ENCODE peak calls at places on chromosomes 1 and 21, in nine cellular contexts. H is heart right ventricle; K is left lung; U is OCI-LY7; S is testis; Q is H9; F is CD8-positive, alpha-beta memory T cell; Y is uterus; W is IMR-90. I is an unnamed sample. For H3K4me1, the result is how much of the 10 kb centered on the place peaks cover.

GRCh38 chr1:201573030-201573429 is 34.1 kb downstream of the NAV1 start:
- DNase-seq in Y (no peak), Q (no peak), W (no peak), U (no peak), F (no peak), S (no peak), H (no peak), K (no peak), I (no peak)

GRCh38 chr1:28682840-28683239 is 14.3 kb downstream of the GMEB1 start:
- DNase-seq in K (no peak), W (peak), S (no peak), H (no peak), U (no peak), Q (no peak), Y (no peak), F (no peak), I (no peak)

GRCh38 chr1:3651939-3652537 is at the start of gene TP73:
- DNase-seq in F (peak), H (no peak), Y (no peak), Q (no peak), U (no peak), K (peak), W (no peak), S (no peak), I (peak)

GRCh38 chr21:34204481-34205439 is 131.4 kb downstream of the MRPS6 start:
- DNase-seq in H (no peak), Q (no peak), U (no peak), F (no peak), S (no peak), K (no peak), W (no peak), Y (no peak), I (no peak)

GRCh38 chr1:229258031-229258850 is 12.7 kb upstream of the RAB4A start:
- DNase-seq in W (peak), H (peak), K (no peak), Y (peak), S (peak), U (peak), Q (peak), F (peak), I (peak)

GRCh38 chr1:88530246-88530645 is 153.8 kb upstream of the PKN2 start:
- DNase-seq in H (no peak), S (no peak), Y (no peak), Q (no peak), W (peak), F (no peak), K (no peak), U (no peak), I (no peak)

GRCh38 chr1:22671999-22672398 is 19.0 kb downstream of the C1QB start:
- DNase-seq in K (no peak), U (no peak), F (no peak), S (no peak), H (no peak), Y (no peak), Q (no peak), W (no peak), I (no peak)

GRCh38 chr1:205229399-205229861 is 1.7 kb downstream of the TMCC2 start:
- DNase-seq in F (peak), W (peak), U (peak), Q (peak), S (peak), Y (peak), H (peak), K (no peak), I (peak)

GRCh38 chr1:237542525-237543418 is 347.9 kb downstream of the ZP4 start:
- DNase-seq in F (no peak), H (no peak), U (no peak), S (no peak), Q (peak), K (no peak), W (no peak), Y (no peak), I (no peak)

GRCh38 chr1:145690587-145691558 is 16.3 kb downstream of the PDZK1 start:
- DNase-seq in K (no peak), F (peak), H (no peak), U (no peak), W (peak), S (no peak), Y (no peak), Q (no peak), I (peak)

GRCh38 chr21:34960672-34961071 is 88.4 kb downstream of the RUNX1 start:
- DNase-seq in F (no peak), Y (no peak), Q (no peak), S (no peak), W (no peak), K (no peak), U (no peak), H (no peak), I (no peak)

GRCh38 chr1:220045356-220046051 is 801 bp downstream of the EPRS1 start:
- DNase-seq in Q (no peak), F (peak), H (no peak), S (no peak), U (peak), K (no peak), Y (no peak), W (no peak), I (no peak)

GRCh38 chr21:45843426-45843825 is 138.1 kb upstream of the COL6A1 start:
- DNase-seq in Y (no peak), S (no peak), H (no peak), U (no peak), F (no peak), Q (no peak), K (no peak), W (no peak), I (no peak)

GRCh38 chr1:228784191-228784590 is 48.9 kb downstream of the RHOU start:
- DNase-seq in W (no peak), H (no peak), S (no peak), U (no peak), K (no peak), Q (no peak), F (no peak), Y (no peak), I (no peak)

GRCh38 chr1:159009704-159010361 is at the start of gene IFI16:
- DNase-seq in U (peak), H (peak), S (peak), Q (no peak), Y (peak), K (no peak), F (peak), W (peak), I (peak)

GRCh38 chr1:159010398-159010797 is 691 bp downstream of the IFI16 start:
- DNase-seq in S (no peak), Q (no peak), W (no peak), K (no peak), H (no peak), Y (no peak), U (no peak), F (no peak), I (no peak)

GRCh38 chr1:159014003-159014571 is 4.4 kb downstream of the IFI16 start:
- DNase-seq in U (no peak), K (no peak), Q (no peak), Y (no peak), W (no peak), F (no peak), H (no peak), S (no peak), I (no peak)

GRCh38 chr1:159012495-159012894 is 2.8 kb downstream of the IFI16 start:
- DNase-seq in S (no peak), Y (no peak), F (peak), H (peak), U (peak), W (peak), K (no peak), Q (no peak), I (no peak)

GRCh38 chr1:159011701-159012100 is 2.0 kb downstream of the IFI16 start:
- DNase-seq in K (no peak), H (no peak), Q (no peak), F (no peak), S (no peak), W (no peak), Y (no peak), U (no peak), I (no peak)
- H3K27ac ChIP-seq in K (peak), H (peak), Q (no peak), F (no peak), S (no peak), W (no peak), Y (peak), U (peak), I (no peak)

GRCh38 chr1:27139980-27140379 is 14.9 kb downstream of the SLC9A1 start:
- DNase-seq in W (no peak), K (no peak), F (no peak), S (no peak), U (no peak), H (no peak), Q (no peak), Y (no peak), I (no peak)

GRCh38 chr1:27143408-27143807 is 11.5 kb downstream of the SLC9A1 start:
- DNase-seq in Y (no peak), W (peak), U (no peak), K (no peak), S (no peak), Q (no peak), F (no peak), H (no peak), I (no peak)

GRCh38 chr1:27144349-27144748 is 10.6 kb downstream of the SLC9A1 start:
- DNase-seq in H (no peak), Y (no peak), Q (no peak), K (no peak), W (no peak), S (no peak), U (no peak), F (no peak), I (no peak)

GRCh38 chr1:27141266-27142003 is 13.5 kb downstream of the SLC9A1 start:
- DNase-seq in F (no peak), K (no peak), H (no peak), W (no peak), Y (no peak), U (no peak), Q (peak), S (no peak), I (no peak)

GRCh38 chr1:27142464-27142863 is 12.5 kb downstream of the SLC9A1 start:
- DNase-seq in Y (no peak), W (no peak), Q (peak), U (peak), F (peak), S (no peak), H (no peak), K (no peak), I (no peak)
- H3K4me1 ChIP-seq in Y (under half), W (under half), Q (under half), U (under half), F (under half), S (under half), H (half or more), K (under half), I (under half)

DNA sequence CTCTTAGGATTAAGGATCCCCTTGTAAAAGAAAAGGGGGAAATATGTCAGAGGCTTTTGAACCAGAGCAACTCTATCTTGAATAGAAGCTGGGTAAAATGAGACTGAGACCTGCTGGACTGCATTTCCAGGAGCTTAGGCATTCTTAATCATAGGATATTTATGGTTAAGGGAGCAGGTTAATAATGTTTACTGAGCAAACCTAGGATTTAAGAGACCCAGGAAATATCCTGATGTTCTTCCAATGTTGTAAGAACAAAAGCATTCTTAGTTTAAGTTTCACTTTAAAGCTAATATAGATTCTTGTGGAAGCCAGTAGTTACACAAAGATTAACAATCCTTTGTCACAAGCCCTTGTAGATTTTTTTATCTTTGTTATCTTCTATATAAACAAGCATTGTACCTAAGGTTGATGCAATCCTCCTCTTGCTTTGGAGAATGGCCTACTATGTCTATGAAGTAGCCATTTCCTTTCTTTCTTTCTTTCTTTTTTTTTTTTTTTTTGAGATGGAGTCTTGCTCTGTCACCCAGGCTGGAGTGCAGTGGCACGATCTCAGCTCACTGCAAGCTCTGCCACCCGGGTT is 570.2 kb upstream of the BEND5 start:
- DNase-seq in Y (no peak), F (no peak), U (no peak), K (no peak), Q (no peak), H (no peak), S (no peak), W (no peak), I (no peak)
- H3K27ac ChIP-seq in Y (no peak), F (no peak), U (no peak), K (no peak), Q (no peak), H (no peak), S (no peak), W (no peak), I (no peak)

GRCh38 chr1:59125711-59126320 is 171.1 kb upstream of the FGGY start:
- DNase-seq in F (no peak), U (no peak), Q (no peak), K (no peak), H (no peak), W (no peak), Y (no peak), S (no peak), I (no peak)

GRCh38 chr1:59128239-59128736 is 168.6 kb upstream of the FGGY start:
- DNase-seq in K (no peak), Q (no peak), F (no peak), S (no peak), U (no peak), H (no peak), W (peak), Y (no peak), I (peak)

GRCh38 chr1:59125154-59125553 is 171.7 kb upstream of the FGGY start:
- DNase-seq in S (no peak), W (no peak), K (no peak), Y (no peak), U (no peak), H (no peak), F (peak), Q (no peak), I (no peak)

GRCh38 chr1:59124166-59124565 is 172.7 kb upstream of the FGGY start:
- DNase-seq in S (no peak), H (no peak), W (peak), F (no peak), Y (no peak), K (no peak), Q (no peak), U (no peak), I (no peak)

DNA sequence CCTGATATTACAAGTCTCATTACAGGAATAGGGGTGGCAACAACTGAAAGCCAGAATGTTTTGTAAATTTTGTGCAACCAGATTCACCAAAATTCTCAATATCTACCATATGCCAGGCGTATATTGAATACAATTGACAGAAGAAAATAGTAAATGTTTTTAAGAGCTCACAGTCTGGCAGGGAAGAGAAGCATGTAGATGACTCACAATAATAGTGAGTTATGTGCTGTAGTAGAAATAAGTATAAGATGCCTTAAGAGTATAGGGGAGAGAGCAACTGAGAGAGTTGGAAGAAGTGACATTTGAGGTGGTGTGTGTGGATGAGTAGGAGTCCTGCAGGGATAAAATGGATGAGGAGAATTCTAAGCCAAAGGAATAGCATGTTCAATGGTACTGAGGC is 170.5 kb upstream of the FGGY start:
- DNase-seq in K (no peak), Y (no peak), H (no peak), S (no peak), Q (no peak), W (peak), U (no peak), F (no peak), I (no peak)
- H3K4me1 ChIP-seq in K (under half), Y (under half), H (under half), S (under half), Q (under half), W (under half), U (under half), F (under half), I (under half)

DNA sequence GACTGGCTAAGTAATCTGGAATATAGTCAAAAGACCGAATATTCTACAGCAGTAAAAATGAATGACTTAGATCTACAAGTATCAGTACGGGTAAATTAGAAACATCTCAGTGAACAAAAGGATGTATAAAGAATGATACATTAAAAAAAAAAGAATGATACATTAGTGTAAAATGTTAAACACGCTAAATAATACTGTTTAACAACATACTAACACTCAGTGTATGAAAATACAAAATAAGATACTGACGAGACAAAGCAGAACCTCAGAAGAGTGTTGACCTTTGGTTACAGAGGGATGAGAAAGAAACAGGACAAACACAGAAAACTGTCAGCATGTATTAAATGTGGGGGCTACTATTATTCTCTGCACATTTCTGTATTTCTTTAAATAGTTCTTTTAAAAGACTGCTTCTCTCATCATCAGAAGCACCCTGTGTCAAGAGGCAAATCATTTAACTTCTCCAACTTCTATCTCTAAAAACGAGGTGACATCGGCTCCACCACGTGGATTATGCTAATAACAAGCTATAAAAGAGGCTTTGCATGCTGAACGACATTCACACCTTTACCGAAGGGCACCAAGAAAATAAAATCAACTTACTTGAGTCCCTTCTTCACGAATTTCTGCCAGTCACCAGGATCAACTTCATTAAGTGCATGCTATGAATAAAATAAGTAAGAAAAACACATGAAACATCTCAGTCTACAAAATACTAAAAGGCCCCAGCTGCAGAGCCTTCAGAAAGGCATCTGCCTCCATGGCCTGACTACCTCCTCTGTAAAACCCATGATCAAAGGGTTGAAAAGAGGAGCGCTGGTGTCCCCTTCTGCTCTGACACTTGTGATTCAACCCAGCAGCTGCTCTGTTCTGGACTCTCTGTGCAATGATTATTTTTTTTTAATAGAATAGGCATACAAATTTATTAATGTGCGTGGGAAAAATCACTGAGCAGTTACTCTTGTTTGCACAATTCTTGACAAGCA is 42.5 kb downstream of the MRAP start:
- DNase-seq in U (no peak), Y (no peak), K (no peak), Q (no peak), F (no peak), S (no peak), W (no peak), H (no peak), I (peak)
- H3K27ac ChIP-seq in U (no peak), Y (no peak), K (no peak), Q (no peak), F (no peak), S (no peak), W (no peak), H (no peak), I (no peak)

DNA sequence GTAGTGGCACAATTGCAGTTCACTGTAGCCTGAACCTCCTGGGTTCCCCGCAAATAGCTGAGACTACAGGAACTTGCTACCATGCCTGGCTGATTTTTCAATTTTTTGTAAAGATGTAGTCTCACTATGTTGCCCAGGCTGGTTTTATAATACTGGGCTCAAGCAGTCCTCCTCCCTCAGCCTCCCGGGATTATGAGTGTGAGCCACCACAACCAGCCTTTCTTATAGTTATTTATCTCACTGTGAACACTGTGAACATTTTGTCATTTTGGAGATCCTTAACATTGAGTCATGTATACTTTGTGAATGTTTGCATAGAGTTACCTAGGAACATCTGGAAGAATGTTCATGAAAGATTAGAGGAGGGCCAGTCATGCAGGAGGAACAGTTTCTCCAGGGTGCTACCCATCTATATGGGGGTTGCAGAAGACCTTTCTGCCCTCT is 127.1 kb upstream of the CACYBP start:
- DNase-seq in F (no peak), Y (no peak), H (no peak), S (no peak), W (peak), K (no peak), U (peak), Q (no peak), I (no peak)
- H3K4me1 ChIP-seq in F (under half), Y (under half), H (under half), S (under half), W (under half), K (under half), U (half or more), Q (under half), I (under half)

GRCh38 chr1:8023995-8024313 is 2.2 kb downstream of the ERRFI1 start:
- DNase-seq in W (no peak), H (no peak), F (no peak), Q (no peak), K (no peak), Y (no peak), U (no peak), S (no peak), I (no peak)
- H3K27ac ChIP-seq in W (no peak), H (no peak), F (no peak), Q (no peak), K (no peak), Y (no peak), U (no peak), S (no peak), I (no peak)

DNA sequence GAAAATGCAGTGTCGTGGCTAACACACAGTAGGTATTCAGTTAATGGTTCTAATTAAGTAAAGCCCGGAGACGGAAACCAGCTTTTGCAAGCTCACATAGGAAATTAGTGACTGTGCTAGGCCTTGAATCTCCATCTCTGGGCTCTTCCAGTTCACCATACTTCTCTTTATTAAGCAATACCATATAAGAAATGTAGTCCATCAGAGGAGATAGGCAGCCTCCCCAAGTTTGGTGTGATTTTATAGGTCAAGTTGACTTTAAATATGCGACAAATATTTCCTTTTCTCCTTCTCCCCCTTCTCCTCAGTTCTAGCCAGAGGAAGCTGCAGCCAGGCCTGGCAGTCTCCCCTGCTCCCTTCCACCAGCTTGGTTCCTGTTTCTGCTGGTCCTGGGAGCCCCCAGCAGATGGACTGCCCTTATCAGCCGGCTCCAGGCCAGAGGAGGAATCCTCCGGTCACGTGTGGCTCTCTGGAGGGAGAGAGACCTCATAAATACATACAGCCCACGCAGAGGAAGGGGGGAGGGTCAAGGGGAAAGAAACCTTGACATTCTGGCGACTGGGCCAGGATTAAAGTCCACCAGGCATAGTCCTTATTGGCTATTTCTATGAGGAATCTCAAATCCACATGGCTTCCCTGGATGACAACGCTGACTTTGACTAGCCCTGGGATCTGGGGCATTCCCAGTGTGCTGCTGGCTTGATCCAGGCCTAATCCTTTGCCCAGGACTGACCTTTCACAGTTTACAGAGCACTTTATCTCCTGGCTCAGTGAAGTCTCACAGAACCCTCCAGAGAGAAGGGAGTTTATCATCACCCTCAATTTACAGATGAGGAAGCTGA is 115.1 kb upstream of the JUN start:
- DNase-seq in F (no peak), Y (peak), U (no peak), W (peak), S (peak), H (peak), K (peak), Q (no peak), I (peak)
- H3K4me1 ChIP-seq in F (under half), Y (under half), U (under half), W (under half), S (under half), H (half or more), K (under half), Q (under half), I (half or more)